ENCODE peak calls at places on chromosomes 3 and 15, in six cellular contexts. N, I, Y, J, F and E are unnamed samples.

GRCh38 chr3:13709706-13710105 is 160.8 kb downstream of the FBLN2 start:
- DNase-seq in F (no peak), I (peak; percentile 52), N (no peak), Y (no peak), J (no peak), E (no peak)

GRCh38 chr3:129182390-129183180 is 1.1 kb downstream of the CNBP start:
- DNase-seq in F (peak; percentile 63), Y (no peak), N (peak; percentile 24), J (no peak), I (no peak), E (no peak)

GRCh38 chr3:89692601-89693000 is 585.2 kb downstream of the EPHA3 start:
- DNase-seq in Y (no peak), F (no peak), J (no peak), N (no peak), I (no peak), E (no peak)

GRCh38 chr3:150082898-150083652 is 112.4 kb upstream of the PFN2 start:
- DNase-seq in Y (no peak), F (no peak), I (no peak), N (no peak), J (no peak), E (no peak)

GRCh38 chr3:150335631-150336030 is 72.5 kb upstream of the TSC22D2 start:
- DNase-seq in J (no peak), F (peak; percentile 42), Y (no peak), N (no peak), I (no peak), E (no peak)

GRCh38 chr3:72904156-72904555 is 16.3 kb downstream of the GXYLT2 start:
- DNase-seq in J (no peak), Y (no peak), I (no peak), N (no peak), F (no peak), E (no peak)

GRCh38 chr3:142844339-142844977 is 44.4 kb downstream of the PCOLCE2 start:
- DNase-seq in Y (no peak), J (no peak), I (no peak), N (no peak), F (peak; percentile 72), E (no peak)

GRCh38 chr15:28265334-28266019 is 56.5 kb downstream of the HERC2 start:
- DNase-seq in I (no peak), Y (no peak), F (no peak), J (no peak), N (no peak), E (no peak)

GRCh38 chr3:45205126-45205525 is 21.0 kb downstream of the TMEM158 start:
- DNase-seq in J (no peak), I (no peak), N (no peak), F (no peak), Y (no peak), E (no peak)

GRCh38 chr3:111669926-111670630 is 74.9 kb upstream of the ZBED2 start:
- DNase-seq in I (no peak), J (no peak), Y (no peak), F (no peak), N (no peak), E (no peak)

GRCh38 chr15:63372018-63372705 is 9.5 kb downstream of the CA12 start:
- DNase-seq in Y (no peak), J (no peak), F (no peak), I (no peak), N (no peak), E (peak; percentile 68)

GRCh38 chr15:78822514-78822913 is 11.2 kb upstream of the ADAMTS7 start:
- DNase-seq in F (no peak), I (no peak), J (no peak), Y (no peak), N (no peak), E (no peak)

GRCh38 chr3:99172736-99173657 is 271.5 kb upstream of the DCBLD2 start:
- DNase-seq in F (peak; percentile 84), J (peak; percentile 61), Y (no peak), I (no peak), N (peak; percentile 42), E (peak; percentile 23)

GRCh38 chr15:67421105-67421504 is 99.8 kb upstream of the C15orf61 start:
- DNase-seq in Y (no peak), F (no peak), J (no peak), I (no peak), N (no peak), E (no peak)

GRCh38 chr3:100506355-100506754 is 13.9 kb downstream of the TMEM45A start:
- DNase-seq in N (no peak), Y (no peak), J (no peak), I (no peak), F (no peak), E (no peak)

GRCh38 chr3:99394831-99395733 is 243.3 kb upstream of the COL8A1 start:
- DNase-seq in N (no peak), I (no peak), Y (no peak), J (no peak), F (no peak), E (no peak)

GRCh38 chr3:53040361-53040820 is 5.5 kb downstream of the SFMBT1 start:
- DNase-seq in I (no peak), J (no peak), F (no peak), N (no peak), Y (no peak), E (no peak)

GRCh38 chr15:35719964-35720507 is 174.1 kb upstream of the DPH6 start:
- DNase-seq in J (no peak), Y (no peak), F (no peak), I (no peak), N (no peak), E (no peak)

GRCh38 chr15:59879506-59879905 is 124.6 kb upstream of the FOXB1 start:
- DNase-seq in Y (no peak), F (no peak), J (no peak), I (no peak), N (no peak), E (no peak)

GRCh38 chr3:160437083-160437455 is 12.5 kb downstream of the TRIM59 start:
- DNase-seq in Y (no peak), J (no peak), F (no peak), I (no peak), N (no peak), E (no peak)

GRCh38 chr3:52396011-52396906 is 48.6 kb downstream of the SEMA3G start:
- DNase-seq in Y (peak; percentile 8), F (no peak), N (no peak), I (no peak), J (no peak), E (no peak)

GRCh38 chr3:40524222-40524570 is 564 bp upstream of the ZNF621 start:
- DNase-seq in J (no peak), F (no peak), N (no peak), Y (no peak), I (no peak), E (no peak)

GRCh38 chr3:40523781-40524180 is 979 bp upstream of the ZNF621 start:
- DNase-seq in J (no peak), Y (no peak), I (no peak), N (no peak), F (no peak), E (no peak)

GRCh38 chr3:40524571-40525285 is at the start of gene ZNF621:
- DNase-seq in F (peak; percentile 91), J (peak; percentile 91), I (peak; percentile 95), Y (peak; percentile 93), N (peak; percentile 94), E (peak; percentile 59)

GRCh38 chr3:40532252-40532651 is 7.5 kb downstream of the ZNF621 start:
- DNase-seq in J (no peak), I (no peak), N (no peak), Y (no peak), F (no peak), E (no peak)

GRCh38 chr3:40528426-40528825 is 3.7 kb downstream of the ZNF621 start:
- DNase-seq in Y (no peak), F (no peak), I (no peak), J (no peak), N (no peak), E (no peak)
- H3K36me3 ChIP-seq in Y (peaks cover 70% of the 10 kb centered on the region), F (peaks cover 30% of the 10 kb centered on the region), I (peaks cover 62% of the 10 kb centered on the region), J (peaks cover 63% of the 10 kb centered on the region), N (peaks cover 51% of the 10 kb centered on the region), E (peaks cover 51% of the 10 kb centered on the region)

GRCh38 chr3:107986505-107986904 is 104.3 kb downstream of the CD47 start:
- DNase-seq in J (no peak), Y (no peak), I (no peak), N (no peak), F (no peak), E (no peak)
- H3K27ac ChIP-seq in J (no peak overlapping the region), Y (peak overlapping the region; percentile 49), I (peak overlapping the region; percentile 49), N (peak overlapping the region; percentile 68), F (no peak overlapping the region), E (peak overlapping the region; percentile 21)

GRCh38 chr3:117748131-117748530 is 1038.6 kb downstream of the TUSC7 start:
- DNase-seq in I (no peak), J (no peak), F (no peak), Y (no peak), N (no peak), E (no peak)

GRCh38 chr3:117745516-117745915 is 1035.9 kb downstream of the TUSC7 start:
- DNase-seq in F (no peak), J (no peak), Y (no peak), I (no peak), N (no peak), E (no peak)

GRCh38 chr3:117744935-117745334 is 1035.4 kb downstream of the TUSC7 start:
- DNase-seq in N (no peak), Y (no peak), F (no peak), J (no peak), I (no peak), E (no peak)

GRCh38 chr3:117746091-117746490 is 1036.5 kb downstream of the TUSC7 start:
- DNase-seq in J (no peak), Y (no peak), I (no peak), N (no peak), F (no peak), E (no peak)

GRCh38 chr3:117743962-117744361 is 1034.4 kb downstream of the TUSC7 start:
- DNase-seq in Y (no peak), F (no peak), I (no peak), J (no peak), N (no peak), E (no peak)
- TF ChIP-seq CTCF in Y (no peak), F (no peak), I (no peak), J (no peak), N (no peak), E (no peak)

DNA sequence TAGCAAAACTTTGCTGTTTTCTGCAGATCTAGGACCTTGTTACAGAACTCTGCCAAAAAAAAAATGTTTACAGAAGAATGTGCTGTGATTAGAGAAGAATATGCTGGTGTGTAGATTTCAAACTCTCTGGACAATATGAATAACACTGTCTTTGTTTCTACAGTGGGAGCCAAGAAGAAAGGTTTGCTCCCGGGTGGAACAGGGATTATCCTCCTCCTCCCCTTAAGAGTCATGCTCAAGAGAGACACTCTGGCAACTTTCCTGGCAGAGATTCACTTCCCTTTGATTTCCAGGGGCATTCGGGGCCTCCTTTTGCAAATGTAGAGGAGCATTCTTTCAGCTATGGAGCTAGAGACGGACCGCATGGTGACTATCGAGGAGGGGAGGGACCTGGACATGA is 27.4 kb downstream of the RBM6 start:
- DNase-seq in Y (no peak), F (no peak), I (no peak), J (no peak), N (no peak), E (no peak)
- H3K36me3 ChIP-seq in Y (peaks cover 36% of the 10 kb centered on the region), F (peaks cover 7% of the 10 kb centered on the region), I (peaks cover 22% of the 10 kb centered on the region), J (peaks cover 34% of the 10 kb centered on the region), N (peaks cover 8% of the 10 kb centered on the region), E (no peaks in the 10 kb centered on the region)

DNA sequence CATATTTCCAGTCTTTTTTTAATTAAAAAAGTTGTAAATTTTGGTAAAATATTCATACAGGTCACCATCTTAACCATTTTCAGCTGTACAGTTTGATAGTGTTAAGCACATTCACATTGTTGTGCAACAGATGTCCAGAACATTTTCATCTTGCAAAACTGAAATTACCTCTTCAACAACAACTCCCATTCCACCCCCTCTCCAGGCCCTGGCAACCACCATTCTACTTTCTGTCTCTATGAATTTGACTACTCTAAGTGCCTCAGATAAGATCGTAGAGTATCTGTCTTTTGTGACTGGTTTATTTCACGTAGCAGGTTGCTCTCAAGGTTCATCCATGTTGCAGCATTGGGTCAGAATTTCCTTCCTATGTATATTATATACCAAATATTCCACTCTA is 76.0 kb downstream of the SLCO3A1 start:
- DNase-seq in J (no peak), I (no peak), Y (peak; percentile 54), N (no peak), F (no peak), E (no peak)
- H3K27ac ChIP-seq in J (no peak overlapping the region), I (peak overlapping the region; percentile 30), Y (peak overlapping the region; percentile 70), N (no peak overlapping the region), F (no peak overlapping the region), E (no peak overlapping the region)